ENCODE peak calls at places on chromosome 13, in six cellular contexts. One of them, this sample, is unnamed.

GRCh38 chr13:36712785-36713184 is 39.0 kb downstream of the SERTM1 start:
- DNase-seq in hippocampal formation: no peak
- DNase-seq in stimulated activated CD4-positive, alpha-beta T cell treated with anti-CD3 and anti-CD28 coated beads, TNF-alpha, amount 100 ng/mL, for 1 hour: no peak
- DNase-seq in AG04450: peak; percentile 2
- DNase-seq in brain microvascular endothelial cell: peak; percentile 15
- DNase-seq in neural progenitor cell: no peak
- DNase-seq in this sample: no peak

GRCh38 chr13:113647351-113648217 is 10.4 kb downstream of the ATP4B start:
- DNase-seq in hippocampal formation: peak; percentile 69
- DNase-seq in stimulated activated CD4-positive, alpha-beta T cell treated with anti-CD3 and anti-CD28 coated beads, TNF-alpha, amount 100 ng/mL, for 1 hour: no peak
- DNase-seq in AG04450: no peak
- DNase-seq in brain microvascular endothelial cell: no peak
- DNase-seq in neural progenitor cell: no peak
- DNase-seq in this sample: peak; percentile 21

GRCh38 chr13:31670831-31671617 is 68.3 kb upstream of the RXFP2 start:
- DNase-seq in hippocampal formation: no peak
- DNase-seq in stimulated activated CD4-positive, alpha-beta T cell treated with anti-CD3 and anti-CD28 coated beads, TNF-alpha, amount 100 ng/mL, for 1 hour: no peak
- DNase-seq in AG04450: no peak
- DNase-seq in brain microvascular endothelial cell: no peak
- DNase-seq in neural progenitor cell: no peak
- DNase-seq in this sample: no peak

GRCh38 chr13:34542321-34542720 is 399.7 kb upstream of the NBEA start:
- DNase-seq in hippocampal formation: no peak
- DNase-seq in stimulated activated CD4-positive, alpha-beta T cell treated with anti-CD3 and anti-CD28 coated beads, TNF-alpha, amount 100 ng/mL, for 1 hour: no peak
- DNase-seq in AG04450: no peak
- DNase-seq in brain microvascular endothelial cell: no peak
- DNase-seq in neural progenitor cell: no peak
- DNase-seq in this sample: no peak

GRCh38 chr13:37175996-37176395 is 70.5 kb upstream of the CSNK1A1L start:
- DNase-seq in hippocampal formation: no peak
- DNase-seq in stimulated activated CD4-positive, alpha-beta T cell treated with anti-CD3 and anti-CD28 coated beads, TNF-alpha, amount 100 ng/mL, for 1 hour: no peak
- DNase-seq in AG04450: peak; percentile 55
- DNase-seq in brain microvascular endothelial cell: peak; percentile 46
- DNase-seq in neural progenitor cell: no peak
- DNase-seq in this sample: peak; percentile 92

GRCh38 chr13:44271031-44271433 is 102.6 kb upstream of the SERP2 start:
- DNase-seq in hippocampal formation: no peak
- DNase-seq in stimulated activated CD4-positive, alpha-beta T cell treated with anti-CD3 and anti-CD28 coated beads, TNF-alpha, amount 100 ng/mL, for 1 hour: no peak
- DNase-seq in AG04450: peak; percentile 48
- DNase-seq in brain microvascular endothelial cell: no peak
- DNase-seq in neural progenitor cell: no peak
- DNase-seq in this sample: no peak

GRCh38 chr13:79742923-79743322 is 262.0 kb downstream of the NDFIP2 start:
- DNase-seq in hippocampal formation: no peak
- DNase-seq in stimulated activated CD4-positive, alpha-beta T cell treated with anti-CD3 and anti-CD28 coated beads, TNF-alpha, amount 100 ng/mL, for 1 hour: no peak
- DNase-seq in AG04450: no peak
- DNase-seq in brain microvascular endothelial cell: no peak
- DNase-seq in neural progenitor cell: no peak
- DNase-seq in this sample: no peak

GRCh38 chr13:61575941-61576340 is 160.3 kb upstream of the PCDH20 start:
- DNase-seq in hippocampal formation: no peak
- DNase-seq in stimulated activated CD4-positive, alpha-beta T cell treated with anti-CD3 and anti-CD28 coated beads, TNF-alpha, amount 100 ng/mL, for 1 hour: no peak
- DNase-seq in AG04450: no peak
- DNase-seq in brain microvascular endothelial cell: no peak
- DNase-seq in neural progenitor cell: no peak
- DNase-seq in this sample: no peak

GRCh38 chr13:95477187-95477586 is 75.3 kb upstream of the CLDN10 start:
- DNase-seq in hippocampal formation: no peak
- DNase-seq in stimulated activated CD4-positive, alpha-beta T cell treated with anti-CD3 and anti-CD28 coated beads, TNF-alpha, amount 100 ng/mL, for 1 hour: no peak
- DNase-seq in AG04450: no peak
- DNase-seq in brain microvascular endothelial cell: no peak
- DNase-seq in neural progenitor cell: no peak
- DNase-seq in this sample: no peak

GRCh38 chr13:91162180-91162579 is 185.3 kb upstream of the MIR17HG start:
- DNase-seq in hippocampal formation: no peak
- DNase-seq in stimulated activated CD4-positive, alpha-beta T cell treated with anti-CD3 and anti-CD28 coated beads, TNF-alpha, amount 100 ng/mL, for 1 hour: no peak
- DNase-seq in AG04450: no peak
- DNase-seq in brain microvascular endothelial cell: no peak
- DNase-seq in neural progenitor cell: peak; percentile 21
- DNase-seq in this sample: no peak

GRCh38 chr13:112657850-112658445 is 31.9 kb upstream of the ATP11A start:
- DNase-seq in hippocampal formation: no peak
- DNase-seq in stimulated activated CD4-positive, alpha-beta T cell treated with anti-CD3 and anti-CD28 coated beads, TNF-alpha, amount 100 ng/mL, for 1 hour: no peak
- DNase-seq in AG04450: peak; percentile 33
- DNase-seq in brain microvascular endothelial cell: peak; percentile 83
- DNase-seq in neural progenitor cell: no peak
- DNase-seq in this sample: no peak

GRCh38 chr13:22936228-22936627 is 244.6 kb upstream of the SGCG start:
- DNase-seq in hippocampal formation: no peak
- DNase-seq in stimulated activated CD4-positive, alpha-beta T cell treated with anti-CD3 and anti-CD28 coated beads, TNF-alpha, amount 100 ng/mL, for 1 hour: no peak
- DNase-seq in AG04450: no peak
- DNase-seq in brain microvascular endothelial cell: no peak
- DNase-seq in neural progenitor cell: no peak
- DNase-seq in this sample: no peak

GRCh38 chr13:98548230-98548629 is 28.7 kb downstream of the STK24 start:
- DNase-seq in hippocampal formation: no peak
- DNase-seq in stimulated activated CD4-positive, alpha-beta T cell treated with anti-CD3 and anti-CD28 coated beads, TNF-alpha, amount 100 ng/mL, for 1 hour: no peak
- DNase-seq in AG04450: no peak
- DNase-seq in brain microvascular endothelial cell: no peak
- DNase-seq in neural progenitor cell: no peak
- DNase-seq in this sample: no peak

GRCh38 chr13:106998664-106999063 is 430.7 kb upstream of the ARGLU1 start:
- DNase-seq in hippocampal formation: no peak
- DNase-seq in stimulated activated CD4-positive, alpha-beta T cell treated with anti-CD3 and anti-CD28 coated beads, TNF-alpha, amount 100 ng/mL, for 1 hour: no peak
- DNase-seq in AG04450: no peak
- DNase-seq in brain microvascular endothelial cell: no peak
- DNase-seq in neural progenitor cell: no peak
- DNase-seq in this sample: no peak

GRCh38 chr13:105573134-105573533 is 962.3 kb downstream of the EFNB2 start:
- DNase-seq in hippocampal formation: no peak
- DNase-seq in stimulated activated CD4-positive, alpha-beta T cell treated with anti-CD3 and anti-CD28 coated beads, TNF-alpha, amount 100 ng/mL, for 1 hour: no peak
- DNase-seq in AG04450: no peak
- DNase-seq in brain microvascular endothelial cell: no peak
- DNase-seq in neural progenitor cell: no peak
- DNase-seq in this sample: no peak

GRCh38 chr13:110415669-110416068 is 108.6 kb downstream of the COL4A2 start:
- DNase-seq in hippocampal formation: no peak
- DNase-seq in stimulated activated CD4-positive, alpha-beta T cell treated with anti-CD3 and anti-CD28 coated beads, TNF-alpha, amount 100 ng/mL, for 1 hour: no peak
- DNase-seq in AG04450: no peak
- DNase-seq in brain microvascular endothelial cell: no peak
- DNase-seq in neural progenitor cell: no peak
- DNase-seq in this sample: no peak

GRCh38 chr13:29703421-29703820 is 107.9 kb upstream of the SLC7A1 start:
- DNase-seq in hippocampal formation: no peak
- DNase-seq in stimulated activated CD4-positive, alpha-beta T cell treated with anti-CD3 and anti-CD28 coated beads, TNF-alpha, amount 100 ng/mL, for 1 hour: no peak
- DNase-seq in AG04450: no peak
- DNase-seq in brain microvascular endothelial cell: no peak
- DNase-seq in neural progenitor cell: no peak
- DNase-seq in this sample: no peak

GRCh38 chr13:89269737-89270136 is 1598.6 kb downstream of the SLITRK5 start:
- DNase-seq in hippocampal formation: no peak
- DNase-seq in stimulated activated CD4-positive, alpha-beta T cell treated with anti-CD3 and anti-CD28 coated beads, TNF-alpha, amount 100 ng/mL, for 1 hour: no peak
- DNase-seq in AG04450: no peak
- DNase-seq in brain microvascular endothelial cell: no peak
- DNase-seq in neural progenitor cell: no peak
- DNase-seq in this sample: no peak

GRCh38 chr13:68066879-68067513 is 836.9 kb upstream of the PCDH9 start:
- DNase-seq in hippocampal formation: no peak
- DNase-seq in stimulated activated CD4-positive, alpha-beta T cell treated with anti-CD3 and anti-CD28 coated beads, TNF-alpha, amount 100 ng/mL, for 1 hour: no peak
- DNase-seq in AG04450: no peak
- DNase-seq in brain microvascular endothelial cell: no peak
- DNase-seq in neural progenitor cell: no peak
- DNase-seq in this sample: no peak

GRCh38 chr13:52359534-52359933 is 46.4 kb downstream of the THSD1 start:
- DNase-seq in hippocampal formation: no peak
- DNase-seq in stimulated activated CD4-positive, alpha-beta T cell treated with anti-CD3 and anti-CD28 coated beads, TNF-alpha, amount 100 ng/mL, for 1 hour: no peak
- DNase-seq in AG04450: no peak
- DNase-seq in brain microvascular endothelial cell: no peak
- DNase-seq in neural progenitor cell: no peak
- DNase-seq in this sample: no peak

GRCh38 chr13:106602178-106602577 is 34.2 kb upstream of the ARGLU1 start:
- DNase-seq in hippocampal formation: no peak
- DNase-seq in stimulated activated CD4-positive, alpha-beta T cell treated with anti-CD3 and anti-CD28 coated beads, TNF-alpha, amount 100 ng/mL, for 1 hour: no peak
- DNase-seq in AG04450: no peak
- DNase-seq in brain microvascular endothelial cell: no peak
- DNase-seq in neural progenitor cell: no peak
- DNase-seq in this sample: no peak

GRCh38 chr13:87674143-87674772 is 3.1 kb downstream of the SLITRK5 start:
- DNase-seq in hippocampal formation: no peak
- DNase-seq in stimulated activated CD4-positive, alpha-beta T cell treated with anti-CD3 and anti-CD28 coated beads, TNF-alpha, amount 100 ng/mL, for 1 hour: no peak
- DNase-seq in AG04450: no peak
- DNase-seq in brain microvascular endothelial cell: no peak
- DNase-seq in neural progenitor cell: peak; percentile 57
- DNase-seq in this sample: no peak

GRCh38 chr13:102582256-102582655 is 14.5 kb upstream of the TPP2 start:
- DNase-seq in hippocampal formation: no peak
- DNase-seq in stimulated activated CD4-positive, alpha-beta T cell treated with anti-CD3 and anti-CD28 coated beads, TNF-alpha, amount 100 ng/mL, for 1 hour: no peak
- DNase-seq in AG04450: no peak
- DNase-seq in brain microvascular endothelial cell: no peak
- DNase-seq in neural progenitor cell: no peak
- DNase-seq in this sample: no peak

GRCh38 chr13:99658266-99658991 is 157.2 kb downstream of the TM9SF2 start:
- DNase-seq in hippocampal formation: peak; percentile 78
- DNase-seq in stimulated activated CD4-positive, alpha-beta T cell treated with anti-CD3 and anti-CD28 coated beads, TNF-alpha, amount 100 ng/mL, for 1 hour: peak; percentile 19
- DNase-seq in AG04450: no peak
- DNase-seq in brain microvascular endothelial cell: peak; percentile 71
- DNase-seq in neural progenitor cell: peak; percentile 83
- DNase-seq in this sample: no peak

GRCh38 chr13:76542176-76542575 is 344.0 kb downstream of the KCTD12 start:
- DNase-seq in hippocampal formation: no peak
- DNase-seq in stimulated activated CD4-positive, alpha-beta T cell treated with anti-CD3 and anti-CD28 coated beads, TNF-alpha, amount 100 ng/mL, for 1 hour: no peak
- DNase-seq in AG04450: no peak
- DNase-seq in brain microvascular endothelial cell: no peak
- DNase-seq in neural progenitor cell: no peak
- DNase-seq in this sample: no peak

GRCh38 chr13:71876648-71877279 is 9.8 kb upstream of the DACH1 start:
- DNase-seq in hippocampal formation: no peak
- DNase-seq in stimulated activated CD4-positive, alpha-beta T cell treated with anti-CD3 and anti-CD28 coated beads, TNF-alpha, amount 100 ng/mL, for 1 hour: no peak
- DNase-seq in AG04450: no peak
- DNase-seq in brain microvascular endothelial cell: no peak
- DNase-seq in neural progenitor cell: no peak
- DNase-seq in this sample: no peak

GRCh38 chr13:28329395-28330158 is 165.4 kb downstream of the FLT1 start:
- DNase-seq in hippocampal formation: no peak
- DNase-seq in stimulated activated CD4-positive, alpha-beta T cell treated with anti-CD3 and anti-CD28 coated beads, TNF-alpha, amount 100 ng/mL, for 1 hour: no peak
- DNase-seq in AG04450: peak; percentile 78
- DNase-seq in brain microvascular endothelial cell: peak; percentile 97
- DNase-seq in neural progenitor cell: peak; percentile 10
- DNase-seq in this sample: peak; percentile 93

GRCh38 chr13:60482012-60482411 is 85.0 kb downstream of the TDRD3 start:
- DNase-seq in hippocampal formation: no peak
- DNase-seq in stimulated activated CD4-positive, alpha-beta T cell treated with anti-CD3 and anti-CD28 coated beads, TNF-alpha, amount 100 ng/mL, for 1 hour: no peak
- DNase-seq in AG04450: no peak
- DNase-seq in brain microvascular endothelial cell: no peak
- DNase-seq in neural progenitor cell: no peak
- DNase-seq in this sample: no peak

GRCh38 chr13:81488021-81488420 is 1147.1 kb upstream of the SPRY2 start:
- DNase-seq in hippocampal formation: no peak
- DNase-seq in stimulated activated CD4-positive, alpha-beta T cell treated with anti-CD3 and anti-CD28 coated beads, TNF-alpha, amount 100 ng/mL, for 1 hour: no peak
- DNase-seq in AG04450: no peak
- DNase-seq in brain microvascular endothelial cell: no peak
- DNase-seq in neural progenitor cell: no peak
- DNase-seq in this sample: no peak